ENCODE peak calls at places on chromosomes 7 and 10, in six cellular contexts. One of them, this sample, is unnamed.

GRCh38 chr7:92159-92767 is 100.1 kb upstream of the FAM20C start:
- DNase-seq in Peyer's patch: no peak
- DNase-seq in lower lobe of right lung: no peak
- DNase-seq in left ventricle myocardium inferior: no peak
- DNase-seq in A549: no peak
- DNase-seq in pancreas: no peak
- DNase-seq in this sample: no peak

GRCh38 chr10:67520924-67521520 is 175.0 kb downstream of the CTNNA3 start:
- DNase-seq in Peyer's patch: peak
- DNase-seq in lower lobe of right lung: no peak
- DNase-seq in left ventricle myocardium inferior: no peak
- DNase-seq in A549: peak
- DNase-seq in pancreas: no peak
- DNase-seq in this sample: peak

GRCh38 chr7:19958309-19958896 is 185.0 kb upstream of the TMEM196 start:
- DNase-seq in pancreas: no peak
- DNase-seq in lower lobe of right lung: no peak
- DNase-seq in A549: peak
- DNase-seq in left ventricle myocardium inferior: no peak
- DNase-seq in Peyer's patch: no peak
- DNase-seq in this sample: no peak

GRCh38 chr7:32410545-32410944 is 79.6 kb downstream of the LSM5 start:
- DNase-seq in pancreas: no peak
- DNase-seq in left ventricle myocardium inferior: no peak
- DNase-seq in A549: no peak
- DNase-seq in Peyer's patch: no peak
- DNase-seq in lower lobe of right lung: no peak
- DNase-seq in this sample: no peak

GRCh38 chr10:70051878-70052277 is 768 bp upstream of the MACROH2A2 start:
- DNase-seq in pancreas: no peak
- DNase-seq in A549: no peak
- DNase-seq in left ventricle myocardium inferior: no peak
- DNase-seq in lower lobe of right lung: no peak
- DNase-seq in Peyer's patch: no peak
- DNase-seq in this sample: no peak

GRCh38 chr7:42057331-42057730 is 179.7 kb downstream of the GLI3 start:
- DNase-seq in lower lobe of right lung: no peak
- DNase-seq in pancreas: no peak
- DNase-seq in A549: no peak
- DNase-seq in Peyer's patch: no peak
- DNase-seq in left ventricle myocardium inferior: no peak
- DNase-seq in this sample: no peak

GRCh38 chr7:75813084-75813483 is 522 bp downstream of the CCL24 start:
- DNase-seq in pancreas: no peak
- DNase-seq in left ventricle myocardium inferior: no peak
- DNase-seq in lower lobe of right lung: no peak
- DNase-seq in A549: no peak
- DNase-seq in Peyer's patch: no peak
- DNase-seq in this sample: no peak

GRCh38 chr10:44864042-44864436 is 47.1 kb upstream of the TMEM72 start:
- DNase-seq in Peyer's patch: peak
- DNase-seq in left ventricle myocardium inferior: no peak
- DNase-seq in lower lobe of right lung: peak
- DNase-seq in A549: no peak
- DNase-seq in pancreas: peak
- DNase-seq in this sample: no peak

GRCh38 chr10:125209591-125210373 is 49.4 kb upstream of the CTBP2 start:
- DNase-seq in left ventricle myocardium inferior: no peak
- DNase-seq in pancreas: no peak
- DNase-seq in A549: no peak
- DNase-seq in Peyer's patch: no peak
- DNase-seq in lower lobe of right lung: no peak
- DNase-seq in this sample: peak

GRCh38 chr7:32074787-32075570 is 4.8 kb upstream of the PDE1C start:
- DNase-seq in left ventricle myocardium inferior: no peak
- DNase-seq in pancreas: no peak
- DNase-seq in lower lobe of right lung: no peak
- DNase-seq in A549: no peak
- DNase-seq in Peyer's patch: no peak
- DNase-seq in this sample: peak

GRCh38 chr10:124124123-124124768 is 30.8 kb upstream of the CHST15 start:
- DNase-seq in lower lobe of right lung: no peak
- DNase-seq in left ventricle myocardium inferior: no peak
- DNase-seq in Peyer's patch: peak
- DNase-seq in A549: no peak
- DNase-seq in pancreas: no peak
- DNase-seq in this sample: no peak

GRCh38 chr10:103778358-103779139 is 76.8 kb downstream of the SH3PXD2A start:
- DNase-seq in left ventricle myocardium inferior: no peak
- DNase-seq in lower lobe of right lung: peak
- DNase-seq in Peyer's patch: no peak
- DNase-seq in pancreas: no peak
- DNase-seq in A549: no peak
- DNase-seq in this sample: no peak

GRCh38 chr10:51077507-51077906 is 3.2 kb downstream of the PRKG1 start:
- DNase-seq in left ventricle myocardium inferior: no peak
- DNase-seq in A549: no peak
- DNase-seq in pancreas: no peak
- DNase-seq in Peyer's patch: no peak
- DNase-seq in lower lobe of right lung: no peak
- DNase-seq in this sample: no peak

GRCh38 chr10:51082857-51083256 is 8.6 kb downstream of the PRKG1 start:
- DNase-seq in lower lobe of right lung: no peak
- DNase-seq in pancreas: no peak
- DNase-seq in left ventricle myocardium inferior: no peak
- DNase-seq in Peyer's patch: no peak
- DNase-seq in A549: no peak
- DNase-seq in this sample: no peak

GRCh38 chr10:51076442-51076841 is 2.2 kb downstream of the PRKG1 start:
- DNase-seq in pancreas: no peak
- DNase-seq in Peyer's patch: no peak
- DNase-seq in A549: no peak
- DNase-seq in lower lobe of right lung: no peak
- DNase-seq in left ventricle myocardium inferior: no peak
- DNase-seq in this sample: no peak

GRCh38 chr10:51079766-51080165 is 5.5 kb downstream of the PRKG1 start:
- DNase-seq in Peyer's patch: no peak
- DNase-seq in pancreas: no peak
- DNase-seq in A549: no peak
- DNase-seq in left ventricle myocardium inferior: no peak
- DNase-seq in lower lobe of right lung: no peak
- DNase-seq in this sample: no peak

DNA sequence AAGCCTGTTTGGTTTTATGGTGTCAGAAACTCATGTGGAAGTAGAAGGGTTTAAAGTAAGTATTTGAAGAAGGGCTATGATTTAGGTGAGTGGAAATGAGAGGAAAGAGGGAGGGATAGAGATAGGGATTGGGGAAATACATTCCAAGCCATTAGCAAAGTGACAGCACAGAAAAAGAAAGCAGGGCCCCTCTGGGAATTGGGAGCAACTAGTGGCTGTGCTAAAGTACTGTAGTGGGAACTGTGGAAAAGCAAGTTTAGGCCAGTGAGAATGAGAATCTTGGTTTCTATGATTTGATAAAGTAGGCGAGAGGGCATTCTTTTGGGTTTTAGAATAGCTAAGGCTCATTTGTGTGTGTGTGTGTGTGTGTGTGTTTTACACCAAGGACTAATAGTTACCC is 5.0 kb downstream of the PRKG1 start:
- DNase-seq in A549: no peak
- DNase-seq in left ventricle myocardium inferior: no peak
- DNase-seq in Peyer's patch: no peak
- DNase-seq in pancreas: no peak
- DNase-seq in lower lobe of right lung: no peak
- DNase-seq in this sample: no peak
- H3K27ac ChIP-seq in A549: no peak
- H3K27ac ChIP-seq in left ventricle myocardium inferior: peak
- H3K27ac ChIP-seq in Peyer's patch: no peak
- H3K27ac ChIP-seq in pancreas: no peak
- H3K27ac ChIP-seq in lower lobe of right lung: no peak
- H3K27ac ChIP-seq in this sample: no peak

GRCh38 chr7:116554436-116554835 is 29.6 kb downstream of the CAV1 start:
- DNase-seq in lower lobe of right lung: no peak
- DNase-seq in left ventricle myocardium inferior: peak
- DNase-seq in A549: no peak
- DNase-seq in Peyer's patch: peak
- DNase-seq in pancreas: no peak
- DNase-seq in this sample: no peak

GRCh38 chr7:116552616-116553015 is 27.8 kb downstream of the CAV1 start:
- DNase-seq in lower lobe of right lung: no peak
- DNase-seq in pancreas: no peak
- DNase-seq in left ventricle myocardium inferior: no peak
- DNase-seq in A549: no peak
- DNase-seq in Peyer's patch: no peak
- DNase-seq in this sample: no peak

GRCh38 chr7:116557066-116557585 is 32.3 kb downstream of the CAV1 start:
- DNase-seq in lower lobe of right lung: no peak
- DNase-seq in left ventricle myocardium inferior: no peak
- DNase-seq in Peyer's patch: no peak
- DNase-seq in A549: no peak
- DNase-seq in pancreas: no peak
- DNase-seq in this sample: no peak

GRCh38 chr7:116553168-116553567 is 28.3 kb downstream of the CAV1 start:
- DNase-seq in pancreas: no peak
- DNase-seq in Peyer's patch: no peak
- DNase-seq in lower lobe of right lung: no peak
- DNase-seq in left ventricle myocardium inferior: no peak
- DNase-seq in A549: no peak
- DNase-seq in this sample: no peak

GRCh38 chr7:116554911-116555310 is 30.1 kb downstream of the CAV1 start:
- DNase-seq in left ventricle myocardium inferior: no peak
- DNase-seq in lower lobe of right lung: no peak
- DNase-seq in Peyer's patch: no peak
- DNase-seq in pancreas: no peak
- DNase-seq in A549: no peak
- DNase-seq in this sample: no peak
- H3K27ac ChIP-seq in left ventricle myocardium inferior: peak
- H3K27ac ChIP-seq in lower lobe of right lung: no peak
- H3K27ac ChIP-seq in Peyer's patch: no peak
- H3K27ac ChIP-seq in pancreas: no peak
- H3K27ac ChIP-seq in A549: peak
- H3K27ac ChIP-seq in this sample: no peak

GRCh38 chr10:129894721-129895120 is 69.4 kb downstream of the EBF3 start:
- DNase-seq in Peyer's patch: peak
- DNase-seq in pancreas: no peak
- DNase-seq in lower lobe of right lung: no peak
- DNase-seq in A549: no peak
- DNase-seq in left ventricle myocardium inferior: no peak
- DNase-seq in this sample: no peak

GRCh38 chr10:129893690-129894089 is 70.4 kb downstream of the EBF3 start:
- DNase-seq in A549: no peak
- DNase-seq in lower lobe of right lung: no peak
- DNase-seq in left ventricle myocardium inferior: no peak
- DNase-seq in Peyer's patch: peak
- DNase-seq in pancreas: no peak
- DNase-seq in this sample: no peak

GRCh38 chr10:129897851-129898463 is 66.1 kb downstream of the EBF3 start:
- DNase-seq in lower lobe of right lung: no peak
- DNase-seq in A549: no peak
- DNase-seq in left ventricle myocardium inferior: no peak
- DNase-seq in pancreas: no peak
- DNase-seq in Peyer's patch: no peak
- DNase-seq in this sample: no peak

GRCh38 chr10:129898701-129899563 is 65.1 kb downstream of the EBF3 start:
- DNase-seq in Peyer's patch: peak
- DNase-seq in left ventricle myocardium inferior: no peak
- DNase-seq in pancreas: no peak
- DNase-seq in A549: no peak
- DNase-seq in lower lobe of right lung: no peak
- DNase-seq in this sample: no peak

DNA sequence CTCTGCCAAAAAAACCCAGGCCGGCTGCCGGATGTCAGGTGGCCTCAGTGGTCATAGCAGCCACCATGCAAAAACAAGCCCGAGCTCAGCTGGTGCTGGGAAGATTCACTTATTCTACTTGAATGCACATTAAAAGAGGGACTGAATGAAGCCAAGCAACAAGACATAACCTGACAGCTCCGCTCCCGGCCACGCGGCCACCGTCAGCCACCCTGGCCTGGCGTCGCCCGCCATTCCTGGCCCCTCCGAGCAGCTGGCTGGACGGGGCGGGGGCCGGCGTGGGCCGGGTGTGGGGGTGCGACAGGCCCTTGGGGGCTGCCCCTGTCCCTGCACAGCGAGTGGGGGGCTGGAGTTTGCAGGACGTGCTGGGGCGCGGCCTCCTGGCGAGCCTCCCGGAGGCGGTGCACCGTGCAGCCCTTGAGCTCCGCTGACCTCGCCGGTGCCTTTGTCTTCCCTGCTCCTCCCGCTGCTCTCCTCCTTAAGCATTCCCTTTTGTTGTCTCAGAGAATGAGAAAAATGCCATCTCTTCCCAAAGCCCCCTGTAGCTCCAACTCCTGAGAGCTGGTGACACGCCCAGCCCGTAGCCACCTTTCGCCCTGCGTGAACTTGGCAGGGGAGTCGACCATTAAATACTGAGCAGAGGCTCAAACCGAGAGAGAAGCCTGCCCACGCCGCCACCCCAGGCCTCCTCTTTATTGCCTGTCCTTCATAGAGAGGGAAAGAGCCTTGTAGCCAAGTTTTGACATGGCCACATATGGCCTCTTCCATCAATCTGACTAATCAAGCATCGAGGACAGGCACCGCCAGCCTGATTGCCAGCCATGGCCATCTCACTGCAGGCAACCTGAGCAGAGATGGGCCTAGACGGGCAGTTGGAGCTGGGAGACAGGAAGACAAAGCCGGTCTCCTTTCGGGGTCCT is 67.6 kb downstream of the EBF3 start:
- DNase-seq in lower lobe of right lung: no peak
- DNase-seq in A549: no peak
- DNase-seq in pancreas: peak
- DNase-seq in left ventricle myocardium inferior: no peak
- DNase-seq in Peyer's patch: no peak
- DNase-seq in this sample: no peak
- H3K27ac ChIP-seq in lower lobe of right lung: no peak
- H3K27ac ChIP-seq in A549: no peak
- H3K27ac ChIP-seq in pancreas: no peak
- H3K27ac ChIP-seq in left ventricle myocardium inferior: no peak
- H3K27ac ChIP-seq in Peyer's patch: no peak
- H3K27ac ChIP-seq in this sample: no peak

GRCh38 chr7:30906014-30906413 is 5.6 kb upstream of the AQP1 start:
- DNase-seq in Peyer's patch: no peak
- DNase-seq in left ventricle myocardium inferior: no peak
- DNase-seq in lower lobe of right lung: peak
- DNase-seq in pancreas: peak
- DNase-seq in A549: no peak
- DNase-seq in this sample: no peak

GRCh38 chr7:30905078-30906012 is 6.3 kb upstream of the AQP1 start:
- DNase-seq in Peyer's patch: no peak
- DNase-seq in A549: no peak
- DNase-seq in pancreas: peak
- DNase-seq in lower lobe of right lung: no peak
- DNase-seq in left ventricle myocardium inferior: no peak
- DNase-seq in this sample: no peak

GRCh38 chr7:30908681-30909080 is 3.0 kb upstream of the AQP1 start:
- DNase-seq in lower lobe of right lung: no peak
- DNase-seq in A549: no peak
- DNase-seq in Peyer's patch: no peak
- DNase-seq in pancreas: peak
- DNase-seq in left ventricle myocardium inferior: no peak
- DNase-seq in this sample: no peak

GRCh38 chr7:30907527-30908267 is 4.0 kb upstream of the AQP1 start:
- DNase-seq in lower lobe of right lung: no peak
- DNase-seq in pancreas: peak
- DNase-seq in A549: no peak
- DNase-seq in left ventricle myocardium inferior: peak
- DNase-seq in Peyer's patch: no peak
- DNase-seq in this sample: no peak

GRCh38 chr7:30906520-30907240 is 5.0 kb upstream of the AQP1 start:
- DNase-seq in lower lobe of right lung: no peak
- DNase-seq in Peyer's patch: no peak
- DNase-seq in A549: no peak
- DNase-seq in pancreas: peak
- DNase-seq in left ventricle myocardium inferior: no peak
- DNase-seq in this sample: no peak
- H3K27ac ChIP-seq in lower lobe of right lung: peak
- H3K27ac ChIP-seq in Peyer's patch: no peak
- H3K27ac ChIP-seq in A549: no peak
- H3K27ac ChIP-seq in pancreas: no peak
- H3K27ac ChIP-seq in left ventricle myocardium inferior: peak
- H3K27ac ChIP-seq in this sample: no peak